ENCODE peak calls at places on chromosomes 6 and 20, in seven cellular contexts. Y, Z, P, S, W, O and J are unnamed samples.

GRCh38 chr6:128696651-128697391 is 176.4 kb upstream of the PTPRK start:
- DNase-seq in P (peak; percentile 38), S (peak; percentile 39), Z (no peak), Y (no peak), W (no peak), O (no peak), J (no peak)

GRCh38 chr20:47907031-47907670 is 121.9 kb upstream of the SULF2 start:
- DNase-seq in Z (no peak), P (no peak), O (no peak), S (no peak), Y (no peak), W (no peak), J (no peak)

GRCh38 chr6:146871613-146872465 is 273.1 kb downstream of the ADGB start:
- DNase-seq in O (no peak), W (no peak), S (peak; percentile 70), Y (no peak), P (peak; percentile 53), Z (no peak), J (peak; percentile 31)

GRCh38 chr6:148177589-148178233 is 164.9 kb upstream of the SASH1 start:
- DNase-seq in Y (peak; percentile 66), P (peak; percentile 54), Z (peak; percentile 63), W (no peak), S (no peak), O (peak; percentile 50), J (peak; percentile 52)

GRCh38 chr20:40493551-40493950 is 195.5 kb downstream of the MAFB start:
- DNase-seq in P (no peak), Y (no peak), O (no peak), W (no peak), S (no peak), Z (no peak), J (no peak)

GRCh38 chr20:17897566-17898307 is 70.9 kb downstream of the SNX5 start:
- DNase-seq in S (no peak), P (no peak), W (no peak), Z (no peak), Y (no peak), O (no peak), J (no peak)

GRCh38 chr20:36093025-36093803 is 61.3 kb upstream of the EPB41L1 start:
- DNase-seq in W (peak; percentile 16), Z (peak; percentile 72), S (no peak), P (peak; percentile 67), O (no peak), Y (peak; percentile 32), J (peak; percentile 72)

GRCh38 chr20:9903048-9903651 is 64.3 kb upstream of the PAK5 start:
- DNase-seq in P (no peak), S (no peak), W (no peak), Z (no peak), O (peak; percentile 50), Y (no peak), J (peak; percentile 16)

GRCh38 chr20:23873370-23874015 is 6.1 kb downstream of the CST5 start:
- DNase-seq in O (no peak), P (no peak), Z (no peak), S (no peak), W (no peak), Y (no peak), J (no peak)

GRCh38 chr6:39932386-39932785 is 1.9 kb downstream of the MOCS1 start:
- DNase-seq in W (no peak), S (no peak), O (no peak), Y (no peak), Z (no peak), P (no peak), J (no peak)

GRCh38 chr6:13355969-13356368 is 27.6 kb upstream of the TBC1D7 start:
- DNase-seq in Z (no peak), O (no peak), P (peak; percentile 36), Y (no peak), S (no peak), W (no peak), J (no peak)

GRCh38 chr20:32763202-32763999 is 1.2 kb downstream of the DNMT3B start:
- DNase-seq in S (no peak), O (no peak), P (peak; percentile 23), Z (no peak), Y (no peak), W (no peak), J (peak; percentile 61)

GRCh38 chr20:32762754-32763201 is 593 bp downstream of the DNMT3B start:
- DNase-seq in P (no peak), Z (no peak), O (no peak), Y (peak; percentile 26), S (no peak), W (no peak), J (peak; percentile 52)

GRCh38 chr20:32761831-32762753 is at the start of gene DNMT3B:
- DNase-seq in W (peak; percentile 54), O (no peak), Y (peak; percentile 84), S (no peak), P (peak; percentile 44), Z (peak; percentile 64), J (peak; percentile 91)

GRCh38 chr20:32764000-32764960 is 2.1 kb downstream of the DNMT3B start:
- DNase-seq in P (no peak), W (no peak), Z (no peak), O (no peak), Y (no peak), S (no peak), J (no peak)

GRCh38 chr20:32761417-32761830 is 761 bp upstream of the DNMT3B start:
- DNase-seq in P (no peak), Z (no peak), S (no peak), W (no peak), O (no peak), Y (no peak), J (no peak)
- H3K4me3 ChIP-seq in P (no peak overlapping the region), Z (peak overlapping the region; percentile 74), S (peak overlapping the region; percentile 95), W (peak overlapping the region; percentile 59), O (peak overlapping the region; percentile 100), Y (peak overlapping the region; percentile 84), J (peak overlapping the region; percentile 63)

DNA sequence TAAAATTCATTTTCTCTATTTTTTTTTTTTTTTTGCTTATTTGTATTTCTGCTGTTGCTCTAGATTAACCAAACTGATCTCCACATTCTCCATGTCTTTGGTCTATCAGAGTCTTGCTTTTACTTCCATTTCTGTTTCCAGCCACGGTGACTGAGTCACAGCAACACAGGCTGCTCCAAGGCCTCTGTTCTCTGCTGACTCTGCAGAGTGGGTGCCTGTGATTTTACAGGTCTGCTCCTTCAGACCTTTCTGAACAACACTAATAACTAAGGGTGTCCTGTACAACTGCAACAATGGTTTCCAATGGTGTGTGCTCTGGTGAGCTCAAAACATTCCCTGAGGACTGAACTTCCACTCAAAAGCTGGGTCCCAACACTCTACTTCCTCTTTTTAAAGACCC is 102.3 kb upstream of the BMP2 start:
- DNase-seq in S (no peak), W (no peak), Y (no peak), P (no peak), O (no peak), Z (no peak), J (no peak)
- H3K4me3 ChIP-seq in S (no peak overlapping the region), W (no peak overlapping the region), Y (no peak overlapping the region), P (no peak overlapping the region), O (no peak overlapping the region), Z (no peak overlapping the region), J (no peak overlapping the region)

DNA sequence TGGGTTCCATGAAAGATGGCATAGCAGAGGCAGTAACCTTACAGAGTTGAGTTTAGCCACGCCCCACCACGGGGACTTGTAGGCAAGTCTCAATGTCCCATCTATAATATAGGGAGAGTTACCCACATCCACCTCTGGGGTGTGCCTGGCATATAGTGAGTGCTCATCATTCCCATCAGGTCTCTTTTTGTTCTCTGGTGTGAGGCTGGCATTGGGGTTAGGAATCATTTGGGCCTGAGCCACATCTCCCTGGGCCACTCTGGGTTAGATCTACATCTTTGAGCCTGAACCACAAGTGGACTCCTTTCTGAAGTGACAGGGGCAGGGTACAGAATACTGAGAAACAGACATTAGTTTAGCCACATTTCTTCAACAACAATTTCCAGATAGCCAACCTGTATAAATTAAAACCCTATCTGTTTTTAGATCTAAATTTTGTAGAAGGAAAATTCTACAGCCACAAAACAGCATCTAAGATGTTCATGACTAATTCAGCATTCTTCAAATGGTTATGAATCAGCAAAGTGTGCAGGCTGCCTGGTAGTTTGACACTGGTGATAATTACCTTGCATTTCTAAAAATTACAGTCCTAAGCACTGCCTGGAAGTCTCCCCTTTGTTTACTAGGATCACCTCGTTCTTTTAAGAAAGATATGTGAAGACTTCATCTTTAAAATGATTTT is 20.1 kb downstream of the RNF24 start:
- DNase-seq in W (no peak), S (no peak), Y (no peak), O (no peak), Z (no peak), P (no peak), J (no peak)
- H3K4me3 ChIP-seq in W (no peak overlapping the region), S (no peak overlapping the region), Y (no peak overlapping the region), O (no peak overlapping the region), Z (no peak overlapping the region), P (no peak overlapping the region), J (no peak overlapping the region)

DNA sequence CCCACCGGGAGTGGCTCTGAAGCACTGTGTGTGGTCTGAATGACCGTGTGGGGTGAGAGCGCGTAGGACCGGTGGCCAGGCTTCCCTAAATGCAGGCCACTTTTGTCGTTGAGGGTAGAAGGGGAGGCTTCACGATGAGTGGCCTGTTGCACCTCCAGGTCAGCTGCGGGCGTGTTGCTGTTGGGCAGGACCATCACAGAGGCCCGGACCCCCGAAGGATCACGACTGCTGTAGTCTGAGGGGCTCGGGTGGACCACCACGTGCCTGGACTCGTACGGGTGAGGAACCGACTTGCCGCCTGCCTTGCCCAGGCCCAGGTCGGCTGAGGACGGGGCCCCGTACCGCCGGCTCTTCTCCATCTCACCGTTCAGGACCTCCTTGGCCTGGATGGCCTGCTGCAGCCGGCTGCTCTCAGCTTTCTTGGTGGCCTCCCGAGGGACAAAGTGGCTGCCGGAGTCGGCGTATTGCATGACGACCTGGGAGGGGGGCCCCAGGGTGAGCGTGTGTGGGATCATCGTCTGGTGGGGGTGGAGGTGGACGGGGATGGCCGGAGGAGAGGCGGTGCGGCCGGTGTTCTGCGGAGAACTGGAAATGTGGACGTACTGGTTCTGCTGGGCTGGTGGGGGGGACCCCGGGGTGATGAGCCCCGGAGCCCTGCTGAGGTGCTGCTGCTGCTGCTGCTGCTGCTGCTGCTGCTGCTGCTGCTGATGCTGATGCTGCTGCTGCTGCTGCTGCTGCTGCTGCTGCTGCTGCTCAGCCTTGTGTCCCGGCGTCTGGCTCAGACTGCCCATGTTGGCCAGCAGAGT is 88.8 kb downstream of the GMPR start:
- DNase-seq in S (no peak), P (no peak), Y (no peak), Z (no peak), O (no peak), W (no peak), J (no peak)
- H3K4me3 ChIP-seq in S (no peak overlapping the region), P (no peak overlapping the region), Y (no peak overlapping the region), Z (no peak overlapping the region), O (no peak overlapping the region), W (no peak overlapping the region), J (no peak overlapping the region)

GRCh38 chr20:53611449-53611894 is 17.8 kb upstream of the ZNF217 start:
- DNase-seq in Z (no peak), S (peak; percentile 98), W (no peak), O (no peak), Y (peak; percentile 25), P (no peak), J (peak; percentile 70)
- H3K4me3 ChIP-seq in Z (no peak overlapping the region), S (no peak overlapping the region), W (no peak overlapping the region), O (no peak overlapping the region), Y (no peak overlapping the region), P (no peak overlapping the region), J (no peak overlapping the region)